ENCODE peak calls at places on chromosomes 4 and X, in four cellular contexts. V is effector memory CD4-positive, alpha-beta T cell; Z is stimulated activated CD8-positive, alpha-beta memory T cell treated with anti-CD3 and anti-CD28 coated beads, Interleukin-7, amount 100 ng/mL, for 1 hour; S is dorsolateral prefrontal cortex. J is an unnamed sample.

GRCh38 chr4:35250771-35251170 is 993.5 kb downstream of the ARAP2 start:
- DNase-seq in V (no peak), S (no peak), Z (no peak), J (no peak)

GRCh38 chr4:762211-763190 is 56.9 kb downstream of the PCGF3 start:
- DNase-seq in Z (no peak), V (no peak), S (no peak), J (no peak)

GRCh38 chr4:80999943-81000342 is 30.6 kb upstream of the BMP3 start:
- DNase-seq in Z (no peak), V (no peak), S (no peak), J (no peak)

GRCh38 chr4:6509587-6509986 is 37.2 kb upstream of the PPP2R2C start:
- DNase-seq in S (no peak), V (no peak), Z (no peak), J (peak; percentile 64)

GRCh38 chr4:143346208-143346607 is 9.5 kb downstream of the GAB1 start:
- DNase-seq in S (no peak), Z (no peak), V (no peak), J (no peak)

GRCh38 chrX:33285550-33285949 is 74.2 kb upstream of the DMD start:
- DNase-seq in V (no peak), Z (no peak), S (no peak), J (no peak)

GRCh38 chrX:78314561-78314960 is 12.8 kb downstream of the CYSLTR1 start:
- DNase-seq in S (no peak), Z (no peak), V (no peak), J (no peak)

GRCh38 chr4:40856836-40857362 is 107.1 kb downstream of the NSUN7 start:
- DNase-seq in Z (no peak), V (no peak), S (peak; percentile 59), J (peak; percentile 90)

GRCh38 chr4:139153411-139154133 is 23.4 kb downstream of the ELF2 start:
- DNase-seq in V (no peak), S (no peak), Z (no peak), J (no peak)

GRCh38 chr4:25406081-25406692 is 29.1 kb downstream of the ANAPC4 start:
- DNase-seq in S (no peak), V (no peak), Z (no peak), J (no peak)

GRCh38 chr4:86935499-86935832 is 655 bp downstream of the AFF1 start:
- DNase-seq in V (peak; percentile 28), Z (no peak), S (no peak), J (no peak)

GRCh38 chr4:77194989-77195388 is 38.0 kb downstream of the CCNG2 start:
- DNase-seq in V (no peak), S (no peak), Z (no peak), J (no peak)

GRCh38 chr4:113278324-113278934 is 229.0 kb downstream of the ANK2 start:
- DNase-seq in S (peak; percentile 56), V (peak; percentile 10), Z (no peak), J (no peak)

GRCh38 chr4:168509786-168510185 is 12.9 kb downstream of the PALLD start:
- DNase-seq in V (peak; percentile 7), S (no peak), Z (no peak), J (no peak)

GRCh38 chr4:22969314-22969896 is 276.7 kb downstream of the GBA3 start:
- DNase-seq in S (no peak), Z (no peak), V (no peak), J (no peak)

GRCh38 chr4:17310269-17310652 is 201.6 kb downstream of the QDPR start:
- DNase-seq in Z (no peak), S (no peak), V (no peak), J (no peak)

GRCh38 chr4:818106-818921 is 7.6 kb downstream of the CPLX1 start:
- DNase-seq in S (no peak), Z (no peak), V (no peak), J (no peak)

GRCh38 chrX:64202808-64203320 is 2.6 kb downstream of the AMER1 start:
- DNase-seq in V (no peak), Z (no peak), S (no peak), J (no peak)

GRCh38 chr4:4659871-4660651 is 118.2 kb upstream of the STX18 start:
- DNase-seq in S (no peak), Z (no peak), V (no peak), J (no peak)

GRCh38 chr4:117481742-117482141 is 396.4 kb upstream of the TRAM1L1 start:
- DNase-seq in Z (no peak), S (no peak), V (no peak), J (no peak)

GRCh38 chrX:100663651-100664050 is 19.7 kb downstream of the SRPX2 start:
- DNase-seq in Z (no peak), S (no peak), V (no peak), J (no peak)

GRCh38 chr4:141652161-141652778 is 15.9 kb downstream of the IL15 start:
- DNase-seq in Z (no peak), S (no peak), V (no peak), J (no peak)

GRCh38 chrX:7926501-7926900 is 712 bp downstream of the PNPLA4 start:
- DNase-seq in V (no peak), Z (no peak), S (no peak), J (no peak)

GRCh38 chr4:149768477-149768876 is 47.2 kb downstream of the IQCM start:
- DNase-seq in V (no peak), Z (no peak), S (no peak), J (no peak)

GRCh38 chrX:30304866-30305265 is 4.3 kb downstream of the NR0B1 start:
- DNase-seq in S (no peak), Z (no peak), V (no peak), J (no peak)

GRCh38 chr4:148800943-148801342 is 358.7 kb upstream of the NR3C2 start:
- DNase-seq in V (no peak), Z (no peak), S (no peak), J (no peak)

GRCh38 chrX:105260291-105261043 is 40.0 kb upstream of the TEX13A start:
- DNase-seq in Z (no peak), V (no peak), S (no peak), J (no peak)

GRCh38 chrX:68865300-68865699 is 36.5 kb downstream of the EFNB1 start:
- DNase-seq in Z (no peak), S (no peak), V (no peak), J (no peak)

GRCh38 chr4:1325681-1326635 is 21.1 kb upstream of the UVSSA start:
- DNase-seq in Z (no peak), S (no peak), V (no peak), J (no peak)

GRCh38 chrX:18668468-18668867 is 3.4 kb downstream of the RS1 start:
- DNase-seq in Z (no peak), V (no peak), S (no peak), J (no peak)

GRCh38 chrX:17580529-17581155 is 156.7 kb upstream of the SCML1 start:
- DNase-seq in S (no peak), V (no peak), Z (no peak), J (no peak)

J was measured in osteocyte.